ENCODE peak calls at places on chromosomes 6 and 20, in eight cellular contexts. One of them, this sample, is unnamed.

GRCh38 chr6:27078734-27079357 is 168.7 kb upstream of the PRSS16 start:
- DNase-seq in endothelial cell: peak; percentile 53
- DNase-seq in foreskin fibroblast: peak; percentile 55
- DNase-seq in uterus: no peak
- DNase-seq in brain microvascular endothelial cell: peak; percentile 71
- DNase-seq in neural crest cell: peak; percentile 53
- DNase-seq in CD8-positive, alpha-beta T cell: peak; percentile 29
- DNase-seq in chondrocyte: no peak
- DNase-seq in this sample: no peak

GRCh38 chr6:71533939-71534379 is 245.3 kb downstream of the OGFRL1 start:
- DNase-seq in foreskin fibroblast: no peak
- DNase-seq in chondrocyte: no peak
- DNase-seq in brain microvascular endothelial cell: no peak
- DNase-seq in neural crest cell: peak; percentile 30
- DNase-seq in endothelial cell: peak; percentile 13
- DNase-seq in uterus: no peak
- DNase-seq in CD8-positive, alpha-beta T cell: no peak
- DNase-seq in this sample: no peak

GRCh38 chr20:841568-842546 is 8.3 kb downstream of the FAM110A start:
- DNase-seq in chondrocyte: peak; percentile 78
- DNase-seq in foreskin fibroblast: no peak
- DNase-seq in brain microvascular endothelial cell: no peak
- DNase-seq in CD8-positive, alpha-beta T cell: no peak
- DNase-seq in uterus: no peak
- DNase-seq in endothelial cell: no peak
- DNase-seq in neural crest cell: no peak
- DNase-seq in this sample: no peak

GRCh38 chr6:149268146-149268545 is 49.4 kb upstream of the TAB2 start:
- DNase-seq in foreskin fibroblast: no peak
- DNase-seq in chondrocyte: no peak
- DNase-seq in CD8-positive, alpha-beta T cell: no peak
- DNase-seq in neural crest cell: no peak
- DNase-seq in uterus: no peak
- DNase-seq in brain microvascular endothelial cell: no peak
- DNase-seq in endothelial cell: no peak
- DNase-seq in this sample: no peak

GRCh38 chr6:2110504-2110903 is 134.9 kb downstream of the GMDS start:
- DNase-seq in CD8-positive, alpha-beta T cell: no peak
- DNase-seq in chondrocyte: no peak
- DNase-seq in uterus: no peak
- DNase-seq in brain microvascular endothelial cell: peak; percentile 56
- DNase-seq in endothelial cell: no peak
- DNase-seq in foreskin fibroblast: no peak
- DNase-seq in neural crest cell: no peak
- DNase-seq in this sample: no peak

GRCh38 chr6:18528084-18528743 is 141.1 kb downstream of the RNF144B start:
- DNase-seq in uterus: no peak
- DNase-seq in chondrocyte: no peak
- DNase-seq in foreskin fibroblast: no peak
- DNase-seq in endothelial cell: no peak
- DNase-seq in brain microvascular endothelial cell: no peak
- DNase-seq in neural crest cell: no peak
- DNase-seq in CD8-positive, alpha-beta T cell: no peak
- DNase-seq in this sample: no peak

GRCh38 chr6:23591761-23592160 is 534.3 kb upstream of the NRSN1 start:
- DNase-seq in foreskin fibroblast: no peak
- DNase-seq in CD8-positive, alpha-beta T cell: no peak
- DNase-seq in neural crest cell: no peak
- DNase-seq in endothelial cell: no peak
- DNase-seq in brain microvascular endothelial cell: no peak
- DNase-seq in chondrocyte: no peak
- DNase-seq in uterus: no peak
- DNase-seq in this sample: no peak

GRCh38 chr6:125640441-125641150 is 108.8 kb upstream of the HEY2 start:
- DNase-seq in chondrocyte: no peak
- DNase-seq in neural crest cell: no peak
- DNase-seq in endothelial cell: no peak
- DNase-seq in uterus: no peak
- DNase-seq in foreskin fibroblast: no peak
- DNase-seq in brain microvascular endothelial cell: no peak
- DNase-seq in CD8-positive, alpha-beta T cell: no peak
- DNase-seq in this sample: no peak

GRCh38 chr6:53651149-53651763 is 14.3 kb downstream of the KLHL31 start:
- DNase-seq in chondrocyte: no peak
- DNase-seq in neural crest cell: peak; percentile 44
- DNase-seq in brain microvascular endothelial cell: peak; percentile 57
- DNase-seq in uterus: peak; percentile 63
- DNase-seq in CD8-positive, alpha-beta T cell: peak; percentile 71
- DNase-seq in foreskin fibroblast: peak; percentile 56
- DNase-seq in endothelial cell: peak; percentile 61
- DNase-seq in this sample: no peak
- TF ChIP-seq CTCF in chondrocyte: peak; percentile 83
- TF ChIP-seq CTCF in neural crest cell: peak; percentile 68
- TF ChIP-seq CTCF in brain microvascular endothelial cell: peak; percentile 62
- TF ChIP-seq CTCF in uterus: peak; percentile 43
- TF ChIP-seq CTCF in CD8-positive, alpha-beta T cell: peak; percentile 66
- TF ChIP-seq CTCF in foreskin fibroblast: peak; percentile 30
- TF ChIP-seq CTCF in endothelial cell: peak; percentile 62
- TF ChIP-seq CTCF in this sample: peak; percentile 77

DNA sequence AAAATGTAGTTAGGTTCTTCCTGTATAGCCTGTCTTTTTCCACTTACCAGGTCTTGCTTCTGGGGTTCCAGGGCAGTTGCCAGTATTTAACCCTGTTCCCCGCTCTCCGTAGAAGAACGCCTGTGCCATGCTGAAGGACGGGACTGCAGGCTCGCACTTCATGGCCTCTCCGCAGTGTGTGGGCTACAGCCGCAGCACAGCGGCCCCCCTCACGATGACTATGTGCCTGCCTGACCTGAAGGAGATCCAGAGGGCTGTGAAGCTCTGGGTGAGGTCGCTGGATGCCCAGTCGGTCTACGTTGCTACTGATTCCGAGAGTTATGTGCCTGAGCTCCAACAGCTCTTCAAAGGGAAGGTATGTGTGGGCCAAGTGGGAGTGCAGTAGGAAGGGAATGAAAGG is 23.0 kb downstream of the POFUT1 start:
- DNase-seq in neural crest cell: no peak
- DNase-seq in endothelial cell: no peak
- DNase-seq in chondrocyte: peak; percentile 63
- DNase-seq in foreskin fibroblast: no peak
- DNase-seq in brain microvascular endothelial cell: no peak
- DNase-seq in uterus: no peak
- DNase-seq in CD8-positive, alpha-beta T cell: no peak
- DNase-seq in this sample: no peak
- TF ChIP-seq CTCF in neural crest cell: no peak
- TF ChIP-seq CTCF in endothelial cell: no peak
- TF ChIP-seq CTCF in chondrocyte: no peak
- TF ChIP-seq CTCF in foreskin fibroblast: no peak
- TF ChIP-seq CTCF in brain microvascular endothelial cell: no peak
- TF ChIP-seq CTCF in uterus: no peak
- TF ChIP-seq CTCF in CD8-positive, alpha-beta T cell: no peak
- TF ChIP-seq CTCF in this sample: no peak

GRCh38 chr20:36439731-36440072 is 101.6 kb upstream of the MYL9 start:
- DNase-seq in endothelial cell: no peak
- DNase-seq in brain microvascular endothelial cell: no peak
- DNase-seq in foreskin fibroblast: no peak
- DNase-seq in uterus: no peak
- DNase-seq in neural crest cell: no peak
- DNase-seq in chondrocyte: no peak
- DNase-seq in CD8-positive, alpha-beta T cell: no peak
- DNase-seq in this sample: no peak
- TF ChIP-seq CTCF in endothelial cell: no peak
- TF ChIP-seq CTCF in brain microvascular endothelial cell: no peak
- TF ChIP-seq CTCF in foreskin fibroblast: no peak
- TF ChIP-seq CTCF in uterus: no peak
- TF ChIP-seq CTCF in neural crest cell: peak; percentile 31
- TF ChIP-seq CTCF in chondrocyte: peak; percentile 69
- TF ChIP-seq CTCF in CD8-positive, alpha-beta T cell: no peak
- TF ChIP-seq CTCF in this sample: peak; percentile 56

DNA sequence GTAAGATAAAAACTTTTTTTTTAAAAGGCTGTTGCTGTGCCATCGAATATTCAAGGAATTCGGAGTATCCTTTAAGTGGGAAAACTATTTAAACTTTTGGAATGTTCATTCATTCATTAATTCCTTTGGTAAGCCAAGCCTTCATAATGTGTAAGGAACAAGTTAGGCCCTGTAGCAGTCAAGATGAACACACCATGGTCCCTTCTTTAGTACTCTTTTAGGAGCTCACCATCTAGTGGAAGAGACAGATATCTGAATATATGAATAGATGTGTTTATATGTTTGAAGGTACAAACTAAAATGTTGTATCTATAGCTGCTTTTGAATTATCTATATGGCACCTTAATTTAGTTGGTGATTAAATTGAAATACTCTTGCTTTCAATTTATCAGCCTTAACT is 5.8 kb downstream of the SPO11 start:
- DNase-seq in brain microvascular endothelial cell: no peak
- DNase-seq in uterus: no peak
- DNase-seq in CD8-positive, alpha-beta T cell: no peak
- DNase-seq in neural crest cell: no peak
- DNase-seq in foreskin fibroblast: no peak
- DNase-seq in chondrocyte: no peak
- DNase-seq in endothelial cell: no peak
- DNase-seq in this sample: no peak
- TF ChIP-seq CTCF in brain microvascular endothelial cell: no peak
- TF ChIP-seq CTCF in uterus: no peak
- TF ChIP-seq CTCF in CD8-positive, alpha-beta T cell: no peak
- TF ChIP-seq CTCF in neural crest cell: peak; percentile 55
- TF ChIP-seq CTCF in foreskin fibroblast: no peak
- TF ChIP-seq CTCF in chondrocyte: peak; percentile 63
- TF ChIP-seq CTCF in endothelial cell: no peak
- TF ChIP-seq CTCF in this sample: peak; percentile 58

DNA sequence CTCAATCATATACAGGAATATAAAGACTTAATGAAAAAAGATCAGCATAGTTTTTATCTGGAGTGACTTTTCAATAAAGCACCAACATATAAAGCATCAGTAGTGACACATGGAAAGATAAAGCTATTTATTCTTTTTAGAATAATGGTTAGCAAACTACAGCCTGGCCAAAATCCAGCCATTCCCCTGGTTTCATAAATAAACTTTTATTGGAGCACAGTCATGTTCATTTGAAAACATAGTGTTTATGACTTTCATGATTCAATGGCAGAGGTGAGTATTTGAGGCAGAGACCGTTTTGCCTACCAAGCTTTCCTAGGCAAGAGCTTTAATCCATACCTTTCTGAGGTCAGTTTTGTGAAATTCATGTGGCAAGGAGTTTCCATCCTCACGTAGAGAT is 153.5 kb downstream of the RPS12 start:
- DNase-seq in brain microvascular endothelial cell: no peak
- DNase-seq in neural crest cell: no peak
- DNase-seq in uterus: no peak
- DNase-seq in CD8-positive, alpha-beta T cell: no peak
- DNase-seq in chondrocyte: no peak
- DNase-seq in foreskin fibroblast: no peak
- DNase-seq in endothelial cell: no peak
- DNase-seq in this sample: no peak
- TF ChIP-seq CTCF in brain microvascular endothelial cell: no peak
- TF ChIP-seq CTCF in neural crest cell: no peak
- TF ChIP-seq CTCF in uterus: no peak
- TF ChIP-seq CTCF in CD8-positive, alpha-beta T cell: no peak
- TF ChIP-seq CTCF in chondrocyte: no peak
- TF ChIP-seq CTCF in foreskin fibroblast: no peak
- TF ChIP-seq CTCF in endothelial cell: no peak
- TF ChIP-seq CTCF in this sample: no peak

This sample was measured in type B pancreatic cell.